ENCODE peak calls at places on chromosomes 11 and 22, in eight cellular contexts. P, N, L, I, M, E, W and Z are unnamed samples.
A peak's percentile ranks its signal among the peaks of the same experiment; 100 is the strongest.

GRCh38 chr11:9861860-9862725 is 198.2 kb downstream of the SWAP70 start:
- DNase-seq in P (peak; percentile 21), N (peak; percentile 52), L (peak; percentile 77), I (peak; percentile 85), M (peak; percentile 30), E (peak; percentile 22), W (peak; percentile 73), Z (peak; percentile 74)

GRCh38 chr11:78429667-78430066 is 12.0 kb upstream of the GAB2 start:
- DNase-seq in P (no peak), N (no peak), L (no peak), I (no peak), M (no peak), E (no peak), W (no peak), Z (no peak)

GRCh38 chr11:36818410-36818809 is 220.4 kb upstream of the RAG2 start:
- DNase-seq in P (no peak), N (peak; percentile 19), L (no peak), I (peak; percentile 17), M (no peak), E (no peak), W (peak; percentile 34), Z (no peak)

GRCh38 chr11:77747381-77747969 is 73.0 kb downstream of the RSF1 start:
- DNase-seq in P (no peak), N (no peak), L (peak; percentile 9), I (no peak), M (no peak), E (no peak), W (peak; percentile 49), Z (no peak)

GRCh38 chr22:29081499-29082236 is 8.8 kb downstream of the KREMEN1 start:
- DNase-seq in P (no peak), N (no peak), L (no peak), I (no peak), M (no peak), E (no peak), W (no peak), Z (no peak)

GRCh38 chr11:131392528-131393255 is 22.3 kb downstream of the NTM start:
- DNase-seq in P (no peak), N (no peak), L (no peak), I (peak; percentile 78), M (no peak), E (no peak), W (peak; percentile 12), Z (no peak)

GRCh38 chr11:129190087-129190486 is 2.0 kb downstream of the ARHGAP32 start:
- DNase-seq in P (no peak), N (peak; percentile 26), L (peak; percentile 34), I (no peak), M (no peak), E (no peak), W (peak; percentile 48), Z (no peak)

GRCh38 chr11:75654314-75654713 is 14.5 kb downstream of the MAP6 start:
- DNase-seq in P (no peak), N (no peak), L (no peak), I (no peak), M (no peak), E (no peak), W (peak; percentile 81), Z (peak; percentile 13)

GRCh38 chr22:37870273-37870672 is 21.1 kb downstream of the EIF3L start:
- DNase-seq in P (no peak), N (no peak), L (no peak), I (no peak), M (no peak), E (no peak), W (no peak), Z (no peak)

GRCh38 chr22:37353839-37354238 is 71.5 kb downstream of the CYTH4 start:
- DNase-seq in P (no peak), N (no peak), L (no peak), I (no peak), M (no peak), E (no peak), W (peak; percentile 74), Z (no peak)

GRCh38 chr11:112219476-112220232 is 6.6 kb upstream of the PTS start:
- DNase-seq in P (no peak), N (peak; percentile 72), L (peak; percentile 86), I (peak; percentile 74), M (peak; percentile 73), E (no peak), W (peak; percentile 76), Z (peak; percentile 88)

DNA sequence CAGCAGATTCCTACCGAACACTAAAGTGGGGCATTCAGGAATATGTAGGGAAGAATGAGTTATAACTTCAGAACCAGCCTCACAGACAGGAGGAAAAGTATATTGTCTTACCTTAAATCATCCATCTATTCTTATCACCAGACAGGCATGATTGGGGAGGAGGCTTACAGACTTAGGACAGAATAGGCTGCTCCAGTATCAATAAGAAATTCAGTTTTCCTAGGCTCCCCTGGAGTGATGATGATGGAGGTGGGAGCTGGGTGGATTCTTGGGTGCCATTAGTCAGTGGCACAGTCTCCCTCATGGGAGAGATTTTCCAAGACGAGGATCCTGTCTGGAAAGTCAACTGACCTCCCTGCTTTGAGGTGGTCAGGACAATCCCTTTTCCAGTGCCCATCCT is 225.0 kb downstream of the AASDHPPT start:
- DNase-seq in P (no peak), N (no peak), L (no peak), I (no peak), M (no peak), E (no peak), W (no peak), Z (no peak)
- H3K27ac ChIP-seq in P (no peak overlapping the region), N (no peak overlapping the region), L (no peak overlapping the region), I (no peak overlapping the region), M (no peak overlapping the region), E (no peak overlapping the region), W (no peak overlapping the region), Z (no peak overlapping the region)

GRCh38 chr11:121448431-121448941 is 3.6 kb upstream of the SORL1 start:
- DNase-seq in P (no peak), N (no peak), L (no peak), I (no peak), M (no peak), E (no peak), W (no peak), Z (no peak)

GRCh38 chr11:121445071-121445768 is 6.9 kb upstream of the SORL1 start:
- DNase-seq in P (no peak), N (no peak), L (no peak), I (no peak), M (no peak), E (no peak), W (no peak), Z (no peak)

GRCh38 chr11:121449123-121449522 is 3.0 kb upstream of the SORL1 start:
- DNase-seq in P (no peak), N (no peak), L (no peak), I (no peak), M (peak; percentile 52), E (no peak), W (no peak), Z (no peak)

GRCh38 chr11:121444508-121444907 is 7.6 kb upstream of the SORL1 start:
- DNase-seq in P (no peak), N (no peak), L (no peak), I (no peak), M (no peak), E (no peak), W (no peak), Z (no peak)

GRCh38 chr11:121446752-121447156 is 5.4 kb upstream of the SORL1 start:
- DNase-seq in P (no peak), N (peak; percentile 67), L (peak; percentile 34), I (peak; percentile 53), M (no peak), E (no peak), W (peak; percentile 28), Z (no peak)
- H3K27me3 ChIP-seq in P (no peaks in the 10 kb centered on the region), N (peaks cover 14% of the 10 kb centered on the region), L (peaks cover 14% of the 10 kb centered on the region), I (peaks cover 10% of the 10 kb centered on the region), M (no peaks in the 10 kb centered on the region), E (no peaks in the 10 kb centered on the region), W (peaks cover 28% of the 10 kb centered on the region), Z (no peaks in the 10 kb centered on the region)

DNA sequence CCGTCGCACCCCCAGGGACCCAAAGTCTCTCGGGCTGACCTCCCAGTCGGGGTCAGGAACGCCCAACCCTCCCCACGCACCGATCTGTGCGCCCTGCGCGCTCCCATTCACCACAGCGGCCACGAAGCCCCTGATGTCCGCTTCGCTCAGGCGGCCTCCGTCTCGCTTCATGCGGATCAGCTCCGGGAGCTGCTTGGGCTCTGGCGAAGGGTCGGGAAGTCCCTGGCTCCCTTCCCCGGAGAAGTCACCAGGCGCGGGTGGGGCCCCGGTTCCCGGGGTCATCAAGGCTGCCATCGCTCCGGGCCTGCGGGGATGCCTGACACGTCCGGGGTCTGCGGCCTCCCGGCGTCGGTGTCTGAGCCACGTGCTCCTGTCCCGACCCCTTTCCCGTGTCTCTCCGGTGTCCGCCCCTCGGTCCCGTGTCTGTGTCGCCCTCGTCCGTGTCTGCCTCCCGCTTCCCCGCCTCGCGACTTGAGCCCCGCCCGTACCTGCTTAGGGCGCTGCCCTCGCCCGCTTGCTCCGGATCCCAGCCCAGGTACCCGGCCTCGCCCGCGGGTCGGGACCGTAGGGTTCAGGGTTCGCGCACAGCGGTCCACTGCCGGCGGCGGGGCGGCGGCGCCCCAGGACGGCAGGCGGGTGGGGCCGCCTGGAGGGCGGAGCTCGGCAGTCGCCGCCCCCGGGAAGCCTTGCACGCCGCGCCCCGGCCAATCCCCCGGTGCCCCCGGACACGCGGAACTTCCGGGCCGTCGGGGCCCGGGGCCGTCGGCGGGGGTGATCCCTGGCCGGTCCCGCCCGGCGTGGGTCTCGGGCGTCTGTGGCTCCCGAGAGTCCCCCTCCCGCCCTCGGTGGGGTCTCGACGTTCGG is at the start of gene TYMP:
- DNase-seq in P (peak; percentile 45), N (no peak), L (no peak), I (peak; percentile 43), M (peak; percentile 56), E (peak; percentile 64), W (peak; percentile 82), Z (peak; percentile 84)
- H3K4me1 ChIP-seq in P (peaks cover 74% of the 10 kb centered on the region), N (peaks cover 23% of the 10 kb centered on the region), L (peaks cover 14% of the 10 kb centered on the region), I (peaks cover 4% of the 10 kb centered on the region), M (peaks cover 59% of the 10 kb centered on the region), E (peaks cover 15% of the 10 kb centered on the region), W (no peaks in the 10 kb centered on the region), Z (peaks cover 70% of the 10 kb centered on the region)

GRCh38 chr11:61959026-61959608 is 8.3 kb downstream of the FTH1 start:
- DNase-seq in P (no peak), N (no peak), L (no peak), I (peak; percentile 20), M (no peak), E (no peak), W (no peak), Z (no peak)

GRCh38 chr11:61961570-61962212 is 5.7 kb downstream of the FTH1 start:
- DNase-seq in P (peak; percentile 73), N (no peak), L (peak; percentile 82), I (no peak), M (no peak), E (peak; percentile 66), W (peak; percentile 73), Z (peak; percentile 29)

GRCh38 chr11:61960532-61960931 is 6.9 kb downstream of the FTH1 start:
- DNase-seq in P (no peak), N (no peak), L (no peak), I (no peak), M (no peak), E (no peak), W (no peak), Z (no peak)

GRCh38 chr11:61958590-61958989 is 8.4 kb downstream of the BEST1 start:
- DNase-seq in P (no peak), N (no peak), L (no peak), I (no peak), M (no peak), E (no peak), W (no peak), Z (no peak)

DNA sequence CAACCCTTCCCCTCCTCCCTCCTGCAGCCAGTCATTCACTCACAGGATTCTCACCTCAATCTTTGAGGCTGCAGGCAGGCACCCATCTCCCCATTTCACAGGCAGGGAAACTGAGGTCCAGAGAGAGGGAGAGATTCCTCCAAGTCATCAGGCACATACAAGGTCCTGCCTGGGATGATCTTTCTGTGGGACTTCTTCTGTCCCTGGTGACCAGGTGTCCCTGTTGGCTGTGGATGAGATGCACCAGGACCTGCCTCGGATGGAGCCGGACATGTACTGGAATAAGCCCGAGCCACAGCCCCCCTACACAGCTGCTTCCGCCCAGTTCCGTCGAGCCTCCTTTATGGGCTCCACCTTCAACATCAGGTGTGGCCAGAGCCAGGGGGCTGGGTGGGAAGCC is 7.8 kb downstream of the FTH1 start:
- DNase-seq in P (no peak), N (no peak), L (no peak), I (no peak), M (no peak), E (peak; percentile 28), W (no peak), Z (no peak)
- H3K27ac ChIP-seq in P (peak overlapping the region; percentile 100), N (no peak overlapping the region), L (no peak overlapping the region), I (no peak overlapping the region), M (no peak overlapping the region), E (no peak overlapping the region), W (no peak overlapping the region), Z (no peak overlapping the region)